ENCODE peak calls at places on chromosomes 3 and 15, in four cellular contexts. One of them, this sample, is unnamed.

GRCh38 chr15:69926721-69927120 is 171.0 kb downstream of the TLE3 start:
- DNase-seq in CD4-positive, CD25-positive, alpha-beta regulatory T cell: no peak
- DNase-seq in hepatocyte: no peak
- DNase-seq in psoas muscle: no peak
- DNase-seq in this sample: no peak

GRCh38 chr3:158770254-158771017 is 31.4 kb upstream of the MFSD1 start:
- DNase-seq in CD4-positive, CD25-positive, alpha-beta regulatory T cell: no peak
- DNase-seq in hepatocyte: no peak
- DNase-seq in psoas muscle: no peak
- DNase-seq in this sample: no peak

GRCh38 chr3:127034195-127034989 is 51.5 kb downstream of the PLXNA1 start:
- DNase-seq in hepatocyte: no peak
- DNase-seq in CD4-positive, CD25-positive, alpha-beta regulatory T cell: no peak
- DNase-seq in psoas muscle: peak; percentile 11
- DNase-seq in this sample: no peak

GRCh38 chr3:127652246-127652995 is 20.3 kb upstream of the ABTB1 start:
- DNase-seq in hepatocyte: peak; percentile 80
- DNase-seq in CD4-positive, CD25-positive, alpha-beta regulatory T cell: no peak
- DNase-seq in psoas muscle: peak; percentile 58
- DNase-seq in this sample: no peak

GRCh38 chr3:16112910-16113504 is 61.5 kb upstream of the GALNT15 start:
- DNase-seq in psoas muscle: no peak
- DNase-seq in hepatocyte: no peak
- DNase-seq in CD4-positive, CD25-positive, alpha-beta regulatory T cell: no peak
- DNase-seq in this sample: no peak

GRCh38 chr15:91853968-91854943 is 748 bp downstream of the SLCO3A1 start:
- DNase-seq in hepatocyte: peak; percentile 49
- DNase-seq in psoas muscle: peak; percentile 68
- DNase-seq in CD4-positive, CD25-positive, alpha-beta regulatory T cell: peak; percentile 42
- DNase-seq in this sample: peak; percentile 71

GRCh38 chr3:196138464-196138863 is 56.6 kb upstream of the TFRC start:
- DNase-seq in CD4-positive, CD25-positive, alpha-beta regulatory T cell: no peak
- DNase-seq in hepatocyte: no peak
- DNase-seq in psoas muscle: no peak
- DNase-seq in this sample: no peak

GRCh38 chr3:38497026-38497425 is 886 bp downstream of the EXOG start:
- DNase-seq in psoas muscle: no peak
- DNase-seq in CD4-positive, CD25-positive, alpha-beta regulatory T cell: no peak
- DNase-seq in hepatocyte: no peak
- DNase-seq in this sample: no peak

GRCh38 chr15:59801649-59802048 is 112.5 kb upstream of the BNIP2 start:
- DNase-seq in hepatocyte: no peak
- DNase-seq in CD4-positive, CD25-positive, alpha-beta regulatory T cell: no peak
- DNase-seq in psoas muscle: no peak
- DNase-seq in this sample: no peak

GRCh38 chr3:29335438-29335837 is 54.6 kb downstream of the RBMS3 start:
- DNase-seq in CD4-positive, CD25-positive, alpha-beta regulatory T cell: no peak
- DNase-seq in hepatocyte: peak; percentile 92
- DNase-seq in psoas muscle: peak; percentile 59
- DNase-seq in this sample: no peak

GRCh38 chr15:70875001-70875782 is 17.0 kb downstream of the THAP10 start:
- DNase-seq in psoas muscle: no peak
- DNase-seq in CD4-positive, CD25-positive, alpha-beta regulatory T cell: no peak
- DNase-seq in hepatocyte: peak; percentile 33
- DNase-seq in this sample: no peak

GRCh38 chr3:178001670-178002101 is 534.5 kb upstream of the KCNMB2 start:
- DNase-seq in psoas muscle: no peak
- DNase-seq in hepatocyte: no peak
- DNase-seq in CD4-positive, CD25-positive, alpha-beta regulatory T cell: no peak
- DNase-seq in this sample: peak; percentile 7

GRCh38 chr3:13972679-13973379 is 93.0 kb upstream of the WNT7A start:
- DNase-seq in CD4-positive, CD25-positive, alpha-beta regulatory T cell: no peak
- DNase-seq in hepatocyte: peak; percentile 58
- DNase-seq in psoas muscle: no peak
- DNase-seq in this sample: no peak

GRCh38 chr3:38605981-38606380 is 43.5 kb downstream of the SCN5A start:
- DNase-seq in psoas muscle: no peak
- DNase-seq in hepatocyte: no peak
- DNase-seq in CD4-positive, CD25-positive, alpha-beta regulatory T cell: no peak
- DNase-seq in this sample: no peak

GRCh38 chr3:69079269-69080159 is 651 bp downstream of the UBA3 start:
- DNase-seq in hepatocyte: peak; percentile 43
- DNase-seq in psoas muscle: peak; percentile 25
- DNase-seq in CD4-positive, CD25-positive, alpha-beta regulatory T cell: no peak
- DNase-seq in this sample: no peak

GRCh38 chr3:69081583-69082262 is 1.6 kb upstream of the UBA3 start:
- DNase-seq in psoas muscle: no peak
- DNase-seq in CD4-positive, CD25-positive, alpha-beta regulatory T cell: no peak
- DNase-seq in hepatocyte: no peak
- DNase-seq in this sample: no peak

GRCh38 chr3:69082805-69083204 is 1.9 kb upstream of the ARL6IP5 start:
- DNase-seq in psoas muscle: no peak
- DNase-seq in hepatocyte: peak; percentile 68
- DNase-seq in CD4-positive, CD25-positive, alpha-beta regulatory T cell: peak; percentile 57
- DNase-seq in this sample: peak; percentile 54

GRCh38 chr3:69084326-69084667 is 440 bp upstream of the ARL6IP5 start:
- DNase-seq in hepatocyte: peak; percentile 55
- DNase-seq in psoas muscle: no peak
- DNase-seq in CD4-positive, CD25-positive, alpha-beta regulatory T cell: no peak
- DNase-seq in this sample: no peak

DNA sequence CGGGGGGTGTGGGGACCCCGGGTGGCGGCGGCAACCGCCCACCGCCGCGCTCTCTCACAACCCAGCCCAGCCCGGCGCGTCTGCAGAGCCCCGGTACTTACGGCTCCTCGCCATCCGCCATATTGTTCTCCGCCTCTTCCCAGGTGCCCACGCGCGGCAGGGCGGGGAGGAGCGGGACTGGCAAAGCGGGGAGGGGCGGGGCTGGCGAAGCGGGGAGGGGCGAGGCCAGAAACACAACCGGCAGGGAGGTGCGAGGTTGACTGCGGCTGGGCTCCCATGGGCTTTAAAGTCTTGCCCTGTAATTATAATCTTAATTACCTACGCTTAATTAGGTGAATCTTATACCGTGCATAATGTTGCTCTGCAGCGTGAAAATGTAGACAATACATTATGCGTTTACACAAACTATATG is at the start of gene UBA3:
- DNase-seq in CD4-positive, CD25-positive, alpha-beta regulatory T cell: peak; percentile 89
- DNase-seq in hepatocyte: peak; percentile 96
- DNase-seq in psoas muscle: peak; percentile 93
- DNase-seq in this sample: peak; percentile 87
- H3K4me1 ChIP-seq in CD4-positive, CD25-positive, alpha-beta regulatory T cell: peaks cover 74% of the 10 kb centered on the region
- H3K4me1 ChIP-seq in hepatocyte: peaks cover 37% of the 10 kb centered on the region
- H3K4me1 ChIP-seq in psoas muscle: peaks cover 53% of the 10 kb centered on the region
- H3K4me1 ChIP-seq in this sample: peaks cover 70% of the 10 kb centered on the region

DNA sequence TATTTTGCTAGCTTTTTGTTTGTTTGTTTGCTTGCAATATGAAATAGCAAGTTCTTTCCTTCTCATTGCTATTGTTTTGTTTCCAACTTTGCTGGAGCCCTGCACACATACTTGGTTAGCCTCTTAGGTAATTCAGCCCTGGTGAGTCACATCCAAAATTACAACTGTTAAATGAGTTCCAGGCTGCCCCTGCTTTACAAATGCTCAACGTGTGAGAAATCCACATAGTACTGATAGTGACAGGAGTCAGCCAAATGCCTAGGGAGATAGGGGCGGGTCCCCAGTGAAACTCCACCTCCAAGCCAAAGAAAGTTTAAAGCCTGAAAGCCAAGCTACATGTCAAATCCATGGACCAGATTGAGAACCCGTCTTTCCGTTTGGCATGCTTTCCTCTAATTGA is 81.3 kb upstream of the RNF7 start:
- DNase-seq in psoas muscle: no peak
- DNase-seq in hepatocyte: no peak
- DNase-seq in CD4-positive, CD25-positive, alpha-beta regulatory T cell: no peak
- DNase-seq in this sample: no peak
- H3K9me3 ChIP-seq in psoas muscle: no peaks in the 10 kb centered on the region
- H3K9me3 ChIP-seq in hepatocyte: no peaks in the 10 kb centered on the region
- H3K9me3 ChIP-seq in CD4-positive, CD25-positive, alpha-beta regulatory T cell: no peaks in the 10 kb centered on the region
- H3K9me3 ChIP-seq in this sample: no peaks in the 10 kb centered on the region

GRCh38 chr3:192188218-192188835 is 539.0 kb downstream of the FGF12 start:
- DNase-seq in CD4-positive, CD25-positive, alpha-beta regulatory T cell: no peak
- DNase-seq in psoas muscle: peak; percentile 25
- DNase-seq in hepatocyte: peak; percentile 81
- DNase-seq in this sample: peak; percentile 8
- H3K27ac ChIP-seq in CD4-positive, CD25-positive, alpha-beta regulatory T cell: no peak overlapping the region
- H3K27ac ChIP-seq in psoas muscle: no peak overlapping the region
- H3K27ac ChIP-seq in hepatocyte: no peak overlapping the region
- H3K27ac ChIP-seq in this sample: no peak overlapping the region

GRCh38 chr15:29040367-29040745 is 154.6 kb downstream of the APBA2 start:
- DNase-seq in psoas muscle: no peak
- DNase-seq in hepatocyte: peak; percentile 37
- DNase-seq in CD4-positive, CD25-positive, alpha-beta regulatory T cell: no peak
- DNase-seq in this sample: no peak
- H3K4me1 ChIP-seq in psoas muscle: no peaks in the 10 kb centered on the region
- H3K4me1 ChIP-seq in hepatocyte: peaks cover 4% of the 10 kb centered on the region
- H3K4me1 ChIP-seq in CD4-positive, CD25-positive, alpha-beta regulatory T cell: no peaks in the 10 kb centered on the region
- H3K4me1 ChIP-seq in this sample: peaks cover 30% of the 10 kb centered on the region

GRCh38 chr15:26295331-26295730 is 432.2 kb upstream of the ATP10A start:
- DNase-seq in psoas muscle: no peak
- DNase-seq in hepatocyte: no peak
- DNase-seq in CD4-positive, CD25-positive, alpha-beta regulatory T cell: no peak
- DNase-seq in this sample: no peak

GRCh38 chr15:26298666-26299065 is 435.5 kb upstream of the ATP10A start:
- DNase-seq in hepatocyte: no peak
- DNase-seq in CD4-positive, CD25-positive, alpha-beta regulatory T cell: no peak
- DNase-seq in psoas muscle: no peak
- DNase-seq in this sample: no peak

GRCh38 chr15:26298010-26298661 is 435.0 kb upstream of the ATP10A start:
- DNase-seq in hepatocyte: no peak
- DNase-seq in CD4-positive, CD25-positive, alpha-beta regulatory T cell: no peak
- DNase-seq in psoas muscle: no peak
- DNase-seq in this sample: no peak

GRCh38 chr15:26294062-26294689 is 431.0 kb upstream of the ATP10A start:
- DNase-seq in hepatocyte: no peak
- DNase-seq in CD4-positive, CD25-positive, alpha-beta regulatory T cell: no peak
- DNase-seq in psoas muscle: no peak
- DNase-seq in this sample: no peak
- H3K9me3 ChIP-seq in hepatocyte: no peaks in the 10 kb centered on the region
- H3K9me3 ChIP-seq in CD4-positive, CD25-positive, alpha-beta regulatory T cell: peaks cover 2% of the 10 kb centered on the region
- H3K9me3 ChIP-seq in psoas muscle: no peaks in the 10 kb centered on the region
- H3K9me3 ChIP-seq in this sample: no peaks in the 10 kb centered on the region

GRCh38 chr3:155302476-155302875 is 9.0 kb upstream of the STRIT1 start:
- DNase-seq in psoas muscle: no peak
- DNase-seq in CD4-positive, CD25-positive, alpha-beta regulatory T cell: no peak
- DNase-seq in hepatocyte: no peak
- DNase-seq in this sample: no peak
- H3K27ac ChIP-seq in psoas muscle: no peak overlapping the region
- H3K27ac ChIP-seq in CD4-positive, CD25-positive, alpha-beta regulatory T cell: no peak overlapping the region
- H3K27ac ChIP-seq in hepatocyte: peak overlapping the region; percentile 20
- H3K27ac ChIP-seq in this sample: no peak overlapping the region

GRCh38 chr15:81302605-81303204 is 21.2 kb downstream of the STARD5 start:
- DNase-seq in CD4-positive, CD25-positive, alpha-beta regulatory T cell: no peak
- DNase-seq in psoas muscle: no peak
- DNase-seq in hepatocyte: no peak
- DNase-seq in this sample: no peak
- H3K4me1 ChIP-seq in CD4-positive, CD25-positive, alpha-beta regulatory T cell: peaks cover 75% of the 10 kb centered on the region
- H3K4me1 ChIP-seq in psoas muscle: no peaks in the 10 kb centered on the region
- H3K4me1 ChIP-seq in hepatocyte: no peaks in the 10 kb centered on the region
- H3K4me1 ChIP-seq in this sample: peaks cover 71% of the 10 kb centered on the region

GRCh38 chr15:26157081-26157480 is 294.0 kb upstream of the ATP10A start:
- DNase-seq in psoas muscle: no peak
- DNase-seq in CD4-positive, CD25-positive, alpha-beta regulatory T cell: no peak
- DNase-seq in hepatocyte: no peak
- DNase-seq in this sample: no peak
- H3K9me3 ChIP-seq in psoas muscle: no peaks in the 10 kb centered on the region
- H3K9me3 ChIP-seq in CD4-positive, CD25-positive, alpha-beta regulatory T cell: no peaks in the 10 kb centered on the region
- H3K9me3 ChIP-seq in hepatocyte: no peaks in the 10 kb centered on the region
- H3K9me3 ChIP-seq in this sample: no peaks in the 10 kb centered on the region

This sample was measured in CD4-positive, alpha-beta memory T cell.